ENCODE peak calls at places on chromosomes 2 and 18, in five cellular contexts. S, I, A, M and Y are unnamed samples.

GRCh38 chr2:200905618-200906296 is 16.6 kb downstream of the NIF3L1 start:
- DNase-seq in S (no peak), I (no peak), A (peak), M (peak), Y (no peak)

GRCh38 chr2:133680399-133681044 is 112.3 kb upstream of the NCKAP5 start:
- DNase-seq in S (no peak), I (no peak), A (no peak), M (no peak), Y (no peak)

GRCh38 chr18:25052426-25052825 is 299.5 kb downstream of the ZNF521 start:
- DNase-seq in S (no peak), I (no peak), A (no peak), M (no peak), Y (no peak)

GRCh38 chr2:136154384-136154783 is 36.4 kb upstream of the CXCR4 start:
- DNase-seq in S (no peak), I (no peak), A (no peak), M (peak), Y (no peak)

GRCh38 chr2:237486334-237486818 is 675 bp upstream of the MLPH start:
- DNase-seq in S (no peak), I (no peak), A (no peak), M (no peak), Y (no peak)

GRCh38 chr2:7003895-7004294 is 86.7 kb downstream of the RNF144A start:
- DNase-seq in S (no peak), I (no peak), A (no peak), M (no peak), Y (no peak)

GRCh38 chr2:218329027-218329825 is 27.4 kb upstream of the CATIP start:
- DNase-seq in S (peak), I (no peak), A (no peak), M (no peak), Y (no peak)

GRCh38 chr2:148483675-148484074 is 160.9 kb upstream of the EPC2 start:
- DNase-seq in S (no peak), I (no peak), A (no peak), M (no peak), Y (no peak)

GRCh38 chr2:163345795-163346573 is 389.8 kb downstream of the FIGN start:
- DNase-seq in S (no peak), I (no peak), A (peak), M (peak), Y (no peak)

GRCh38 chr2:157866202-157866601 is 9.9 kb downstream of the ACVR1 start:
- DNase-seq in S (no peak), I (no peak), A (no peak), M (no peak), Y (no peak)

GRCh38 chr18:35971661-35972196 is 750 bp upstream of the RMP24 start:
- DNase-seq in S (no peak), I (no peak), A (no peak), M (no peak), Y (no peak)

GRCh38 chr2:215540646-215541045 is 104.8 kb upstream of the FN1 start:
- DNase-seq in S (no peak), I (no peak), A (no peak), M (no peak), Y (no peak)

GRCh38 chr2:216780843-216781242 is 79.0 kb downstream of the TNP1 start:
- DNase-seq in S (no peak), I (no peak), A (no peak), M (no peak), Y (no peak)

GRCh38 chr2:10911291-10912075 is at the start of gene KCNF1:
- DNase-seq in S (no peak), I (peak), A (no peak), M (no peak), Y (peak)

GRCh38 chr2:169977510-169977909 is 150.3 kb downstream of the UBR3 start:
- DNase-seq in S (no peak), I (no peak), A (no peak), M (no peak), Y (no peak)

GRCh38 chr2:128784626-128785306 is 466.1 kb upstream of the HS6ST1 start:
- DNase-seq in S (peak), I (no peak), A (no peak), M (no peak), Y (peak)

GRCh38 chr2:47195149-47195548 is 40.0 kb upstream of the STPG4 start:
- DNase-seq in S (no peak), I (no peak), A (no peak), M (no peak), Y (no peak)

GRCh38 chr2:116668691-116669090 is 1145.8 kb upstream of the DDX18 start:
- DNase-seq in S (no peak), I (no peak), A (no peak), M (no peak), Y (no peak)

GRCh38 chr2:69914235-69915049 is 467 bp upstream of the MXD1 start:
- DNase-seq in S (peak), I (peak), A (peak), M (peak), Y (peak)

GRCh38 chr18:73980289-73980979 is 167.2 kb downstream of the FBXO15 start:
- DNase-seq in S (peak), I (no peak), A (peak), M (peak), Y (no peak)

GRCh38 chr18:41060967-41061366 is 894.1 kb upstream of the PIK3C3 start:
- DNase-seq in S (no peak), I (no peak), A (no peak), M (no peak), Y (no peak)

GRCh38 chr2:36578343-36579296 is 19.3 kb downstream of the FEZ2 start:
- DNase-seq in S (no peak), I (no peak), A (no peak), M (no peak), Y (no peak)

GRCh38 chr2:27792759-27793158 is 21.2 kb downstream of the MRPL33 start:
- DNase-seq in S (no peak), I (no peak), A (no peak), M (no peak), Y (no peak)

GRCh38 chr2:220887271-220887870 is 684.7 kb downstream of the EPHA4 start:
- DNase-seq in S (no peak), I (no peak), A (no peak), M (no peak), Y (no peak)

GRCh38 chr2:220891405-220891804 is 680.7 kb downstream of the EPHA4 start:
- DNase-seq in S (no peak), I (no peak), A (peak), M (no peak), Y (no peak)

GRCh38 chr2:220885593-220885992 is 686.5 kb downstream of the EPHA4 start:
- DNase-seq in S (no peak), I (no peak), A (no peak), M (no peak), Y (no peak)

GRCh38 chr2:220892018-220892634 is 680.0 kb downstream of the EPHA4 start:
- DNase-seq in S (no peak), I (no peak), A (no peak), M (no peak), Y (no peak)

GRCh38 chr2:220887880-220888279 is 684.2 kb downstream of the EPHA4 start:
- DNase-seq in S (no peak), I (no peak), A (no peak), M (no peak), Y (no peak)
- H3K4me3 ChIP-seq in S (no peak), I (no peak), A (no peak), M (no peak), Y (no peak)

GRCh38 chr2:68383778-68384177 is 18.7 kb downstream of the PLEK start:
- DNase-seq in S (no peak), I (no peak), A (no peak), M (no peak), Y (no peak)

GRCh38 chr2:68374184-68374583 is 9.1 kb downstream of the PLEK start:
- DNase-seq in S (no peak), I (no peak), A (no peak), M (no peak), Y (no peak)

GRCh38 chr2:68377137-68377780 is 12.2 kb downstream of the PLEK start:
- DNase-seq in S (no peak), I (no peak), A (no peak), M (no peak), Y (no peak)

GRCh38 chr2:68375522-68376040 is 10.5 kb downstream of the PLEK start:
- DNase-seq in S (no peak), I (no peak), A (no peak), M (no peak), Y (no peak)

DNA sequence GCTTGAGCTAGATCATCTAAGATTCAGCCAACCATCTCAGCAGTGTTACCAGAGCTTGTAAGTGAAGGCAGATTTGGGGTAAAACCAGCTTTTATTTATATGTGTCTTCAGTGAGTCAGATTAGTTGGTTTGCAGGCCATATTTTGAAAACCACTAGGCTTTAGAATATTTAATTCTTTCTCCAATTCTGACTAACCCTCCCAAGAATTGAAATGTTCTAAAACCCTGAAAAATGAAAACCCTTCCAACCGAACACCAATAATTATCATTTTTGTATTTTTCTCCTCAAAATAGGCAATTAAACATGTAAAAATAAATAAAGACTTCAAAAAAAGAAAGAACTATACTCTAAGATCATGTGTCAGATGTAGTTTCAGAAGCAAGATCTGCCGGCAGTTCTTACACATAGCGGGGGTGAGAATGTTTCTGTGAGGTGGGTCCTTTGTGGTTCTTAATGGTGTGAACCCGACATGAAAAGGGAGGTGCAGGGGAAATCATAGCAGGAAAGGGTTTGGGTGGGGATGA is 14.2 kb downstream of the PLEK start:
- DNase-seq in S (no peak), I (no peak), A (no peak), M (no peak), Y (no peak)
- TF ChIP-seq POLR2AphosphoS5 in S (no peak), I (no peak), A (no peak), M (no peak), Y (no peak)

GRCh38 chr2:101805146-101806088 is 107.9 kb downstream of the MAP4K4 start:
- DNase-seq in S (no peak), I (no peak), A (no peak), M (peak), Y (no peak)

GRCh38 chr2:101803945-101804696 is 106.6 kb downstream of the MAP4K4 start:
- DNase-seq in S (no peak), I (no peak), A (no peak), M (no peak), Y (no peak)

GRCh38 chr2:101808006-101808562 is 110.6 kb downstream of the MAP4K4 start:
- DNase-seq in S (no peak), I (no peak), A (no peak), M (no peak), Y (no peak)

GRCh38 chr2:101807242-101807641 is 109.7 kb downstream of the MAP4K4 start:
- DNase-seq in S (no peak), I (no peak), A (no peak), M (no peak), Y (no peak)

GRCh38 chr2:101806123-101806522 is 108.6 kb downstream of the MAP4K4 start:
- DNase-seq in S (no peak), I (no peak), A (peak), M (peak), Y (no peak)
- H3K27ac ChIP-seq in S (no peak), I (peak), A (peak), M (no peak), Y (peak)

DNA sequence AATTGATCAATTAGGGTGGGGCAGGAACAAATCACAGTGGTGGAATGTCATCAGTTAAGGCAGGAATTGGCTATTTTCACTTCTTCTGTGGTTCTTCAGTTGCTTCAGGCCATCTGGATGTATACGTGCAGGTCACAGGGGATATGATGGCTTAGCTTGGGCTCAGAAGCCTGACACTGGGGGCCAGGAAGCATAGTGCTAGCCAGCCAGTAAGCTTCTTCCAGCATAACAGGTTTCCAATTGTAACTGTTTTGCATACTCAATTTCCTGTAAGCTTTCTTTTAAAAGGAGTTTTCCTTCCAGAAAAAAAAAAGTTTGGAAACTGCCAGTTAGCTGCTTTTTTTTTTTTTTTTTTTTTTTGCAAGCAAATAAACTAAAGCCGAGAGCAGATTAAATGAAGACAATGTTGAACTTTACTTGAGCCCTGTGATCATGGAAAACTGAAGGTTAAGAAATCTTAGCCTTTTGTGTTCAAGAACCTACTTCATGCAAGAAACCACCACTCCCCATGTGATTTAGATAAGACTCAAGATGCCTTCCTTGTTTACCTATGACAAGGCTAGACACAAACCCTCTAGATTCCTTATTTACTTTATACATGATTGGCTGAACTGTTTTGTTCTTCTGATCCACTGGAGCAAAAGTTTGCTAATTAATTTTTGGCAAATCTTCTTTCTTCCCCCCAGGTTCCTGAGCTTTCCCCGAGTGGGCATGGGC is 126.9 kb upstream of the LINC00305 start:
- DNase-seq in S (no peak), I (no peak), A (no peak), M (no peak), Y (no peak)
- H3K4me3 ChIP-seq in S (no peak), I (no peak), A (no peak), M (no peak), Y (no peak)